ENCODE peak calls at places on chromosome 17, in ten cellular contexts. B is tibial artery; A is prostate gland; S is CD8-positive, alpha-beta T cell; C is tibial nerve; J is activated CD8-positive, alpha-beta T cell treated with anti-CD3 and anti-CD28 coated beads for 36 hours; P is stomach; O is BE2C; I is HFF-Myc; T is psoas muscle. M is an unnamed sample.

GRCh38 chr17:79515646-79516604 is 94.9 kb downstream of the RBFOX3 start:
- DNase-seq in J (no peak), O (no peak), I (no peak), P (no peak), T (no peak), B (no peak), S (no peak), C (no peak), A (no peak), M (no peak)

GRCh38 chr17:42067371-42068180 is 17.2 kb upstream of the C17orf113 start:
- DNase-seq in T (peak; percentile 65), S (peak; percentile 80), A (peak; percentile 61), P (peak; percentile 74), C (peak; percentile 66), B (peak; percentile 64), J (peak; percentile 84), I (no peak), O (peak; percentile 82), M (peak; percentile 79)

GRCh38 chr17:83136931-83137330 is 57.5 kb downstream of the METRNL start:
- DNase-seq in C (no peak), J (no peak), T (no peak), O (no peak), A (no peak), S (no peak), P (no peak), I (no peak), B (no peak), M (no peak)

GRCh38 chr17:14813649-14814048 is 451.5 kb downstream of the PMP22 start:
- DNase-seq in O (peak; percentile 20), A (no peak), I (no peak), J (peak; percentile 36), S (no peak), T (no peak), B (no peak), C (no peak), P (no peak), M (no peak)

GRCh38 chr17:80529104-80529903 is 15.3 kb upstream of the RPTOR start:
- DNase-seq in B (no peak), C (no peak), O (no peak), S (no peak), I (no peak), A (no peak), P (no peak), T (peak; percentile 45), J (no peak), M (no peak)

GRCh38 chr17:31535581-31535981 is 144.1 kb downstream of the RAB11FIP4 start:
- DNase-seq in T (no peak), I (no peak), C (no peak), O (no peak), J (peak; percentile 82), A (no peak), B (no peak), S (no peak), P (no peak), M (peak; percentile 89)

GRCh38 chr17:61583242-61583641 is 7.8 kb downstream of the NACA2 start:
- DNase-seq in I (peak; percentile 76), T (no peak), O (peak; percentile 32), C (no peak), S (no peak), J (no peak), A (no peak), B (no peak), P (no peak), M (peak; percentile 45)

GRCh38 chr17:72370819-72371218 is 250.0 kb downstream of the SOX9 start:
- DNase-seq in C (no peak), T (no peak), B (no peak), J (no peak), S (no peak), O (no peak), P (no peak), I (no peak), A (no peak), M (no peak)

GRCh38 chr17:42116705-42117396 is 4.3 kb downstream of the KAT2A start:
- DNase-seq in P (peak; percentile 91), T (peak; percentile 81), S (peak; percentile 87), B (peak; percentile 90), J (peak; percentile 93), O (peak; percentile 84), C (peak; percentile 85), I (peak; percentile 45), A (peak; percentile 86), M (peak; percentile 87)

GRCh38 chr17:69597898-69598692 is 183.6 kb downstream of the MAP2K6 start:
- DNase-seq in J (no peak), T (no peak), A (no peak), I (no peak), S (no peak), C (no peak), P (no peak), O (no peak), B (no peak), M (no peak)

DNA sequence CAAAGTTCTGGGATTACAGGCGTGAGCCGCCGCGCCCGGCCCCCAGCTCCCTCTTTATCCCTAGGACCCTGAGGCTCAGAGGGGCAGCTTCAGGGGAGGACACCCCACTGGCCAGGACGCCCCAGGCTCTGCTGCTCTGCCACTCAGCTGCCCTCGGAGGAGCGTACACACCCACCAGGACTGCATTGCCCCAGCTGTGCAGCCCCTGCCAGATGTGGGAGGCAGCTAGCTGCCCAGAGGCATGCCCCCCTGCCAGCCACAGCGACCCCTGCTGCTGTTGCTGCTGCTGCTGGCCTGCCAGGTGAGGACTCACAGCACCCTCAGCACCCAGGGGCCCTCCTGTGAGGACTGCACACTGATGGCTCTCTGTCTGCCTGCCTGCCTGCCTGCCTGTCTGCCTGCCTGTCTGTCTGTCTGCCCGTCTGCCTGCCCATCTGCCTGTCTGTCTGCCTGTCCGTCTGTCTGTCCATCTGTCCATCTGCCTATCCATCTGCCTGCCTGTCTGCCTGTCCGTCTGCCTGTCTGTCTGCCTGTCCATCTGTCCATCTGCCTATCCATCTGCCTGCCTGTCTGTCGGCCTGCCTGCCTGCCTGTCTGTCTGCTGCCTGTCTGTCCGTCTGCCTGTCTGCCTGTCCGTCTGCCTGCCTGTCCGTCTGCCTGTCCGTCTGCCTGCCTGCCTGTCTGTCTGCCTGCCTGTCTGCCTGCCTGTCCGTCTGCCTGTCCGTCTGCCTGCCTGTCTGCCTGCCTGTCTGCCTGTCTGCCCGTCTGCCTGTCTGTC is 5.0 kb downstream of the GCGR start:
- DNase-seq in B (no peak), S (no peak), P (no peak), A (no peak), J (peak; percentile 41), C (no peak), I (no peak), O (no peak), T (no peak), M (no peak)
- TF ChIP-seq CTCF in B (no peak), S (no peak), P (no peak), A (no peak), J (no peak), C (no peak), I (no peak), O (no peak), T (no peak), M (peak; percentile 34)

DNA sequence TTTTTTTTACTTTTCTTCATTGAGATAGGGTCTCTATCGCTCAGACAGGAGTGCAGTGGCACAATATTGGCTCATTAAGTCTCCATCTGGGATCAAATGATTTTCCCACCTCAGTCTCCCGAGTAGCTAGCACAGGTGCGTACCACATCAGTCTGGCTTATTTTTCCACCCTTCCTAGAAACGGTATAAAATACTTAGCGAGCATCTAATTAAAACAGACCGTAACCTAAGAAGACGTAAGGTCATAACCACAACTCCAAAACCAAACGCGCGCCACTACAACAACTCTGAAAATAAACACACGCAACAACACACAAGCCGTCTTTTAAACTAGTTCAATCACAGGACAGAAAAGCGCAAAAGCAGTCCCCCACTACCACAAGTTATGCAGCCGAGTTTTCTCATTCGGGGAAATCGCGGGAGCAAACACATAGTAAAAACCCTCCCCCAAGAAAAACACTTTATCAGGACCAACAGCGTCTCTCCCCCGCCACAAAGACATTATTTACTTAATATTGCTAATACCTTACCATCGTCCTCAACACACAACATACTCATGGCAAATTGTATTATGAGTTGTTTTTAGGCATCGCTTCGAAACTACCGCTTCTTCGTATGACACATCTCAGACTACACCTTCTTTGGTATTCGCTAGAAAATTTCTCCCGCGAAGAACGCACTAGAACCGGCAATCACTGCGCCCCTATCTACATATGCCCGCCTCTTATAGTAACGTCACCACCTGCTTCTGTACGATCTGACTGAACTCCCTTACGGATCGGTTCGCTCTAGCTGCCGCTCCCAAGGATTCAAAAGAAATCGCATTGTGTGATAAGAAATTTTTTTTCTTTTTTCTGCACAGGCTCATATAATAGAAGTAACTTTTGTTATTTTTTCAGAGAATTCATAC is 32.8 kb downstream of the TEX14 start:
- DNase-seq in J (peak; percentile 93), T (peak; percentile 38), S (peak; percentile 81), A (peak; percentile 70), C (peak; percentile 59), O (peak; percentile 84), P (peak; percentile 75), B (peak; percentile 54), I (peak; percentile 95), M (peak; percentile 87)
- TF ChIP-seq CTCF in J (no peak), T (no peak), S (no peak), A (peak; percentile 62), C (peak; percentile 57), O (no peak), P (no peak), B (no peak), I (no peak), M (no peak)

DNA sequence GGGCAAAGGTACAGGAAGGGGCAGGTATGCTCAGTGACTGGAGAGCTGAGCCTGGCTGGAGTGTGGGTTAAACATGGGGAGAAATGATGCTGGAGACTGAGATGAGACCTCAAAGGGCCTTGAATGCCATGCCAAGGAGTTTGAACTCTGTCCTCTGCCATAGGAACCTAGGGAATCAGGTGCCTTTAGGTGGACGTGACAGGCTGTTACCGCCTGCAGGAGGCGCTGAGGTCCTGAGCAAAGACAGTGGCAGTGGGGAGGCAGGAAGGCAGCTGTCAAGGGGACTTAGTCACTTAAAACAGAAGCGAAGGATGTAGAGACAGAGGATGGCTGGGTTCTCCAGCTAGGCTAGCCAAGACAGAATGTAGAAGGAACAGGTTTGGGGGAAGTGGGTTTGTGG is 9.1 kb downstream of the PSMB3 start:
- DNase-seq in O (peak; percentile 68), J (peak; percentile 69), S (no peak), I (no peak), T (no peak), B (no peak), A (no peak), P (no peak), C (no peak), M (no peak)
- TF ChIP-seq CTCF in O (peak; percentile 68), J (no peak), S (no peak), I (peak; percentile 57), T (no peak), B (no peak), A (no peak), P (no peak), C (no peak), M (peak; percentile 46)

DNA sequence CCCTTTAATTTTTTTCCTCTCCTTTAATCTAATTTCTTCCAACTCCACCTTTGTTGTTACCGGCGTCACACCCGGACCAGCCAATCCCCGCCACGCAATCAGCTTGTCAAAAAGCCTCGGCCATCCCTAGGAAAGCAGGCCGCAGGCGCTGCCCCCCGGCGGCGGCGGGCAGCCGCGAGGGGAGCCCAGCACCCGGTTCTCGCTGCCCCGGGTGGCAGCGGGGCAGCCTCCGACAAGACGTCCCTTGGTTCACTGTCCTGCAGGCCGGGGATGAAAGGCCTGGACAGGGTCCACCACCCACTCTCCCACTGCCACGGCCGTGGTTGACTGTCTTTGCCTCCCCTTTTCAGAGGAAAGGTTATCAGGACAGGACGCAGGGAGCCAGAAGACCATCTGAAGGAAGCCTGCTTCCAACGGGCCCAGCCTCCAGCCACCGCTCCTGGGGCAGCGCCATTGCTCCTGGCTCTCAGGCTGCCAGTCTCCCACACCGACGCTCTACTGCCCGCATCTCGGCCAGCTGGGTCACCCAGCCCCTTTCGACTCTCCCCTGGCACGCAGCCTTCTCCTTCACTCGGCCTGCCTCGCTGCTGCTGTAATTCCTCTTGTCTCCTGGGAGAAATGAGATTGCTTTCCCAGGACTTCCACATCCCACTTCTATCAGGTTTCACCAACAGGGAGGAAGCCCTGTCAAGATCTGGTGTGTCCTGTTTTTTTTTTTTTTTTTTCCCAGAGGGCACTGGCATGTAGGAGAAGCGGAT is 2.8 kb upstream of the UBTF start:
- DNase-seq in I (no peak), S (no peak), B (peak; percentile 87), T (peak; percentile 79), C (peak; percentile 67), A (peak; percentile 74), J (peak; percentile 76), O (peak; percentile 85), P (peak; percentile 76), M (peak; percentile 80)
- TF ChIP-seq CTCF in I (peak; percentile 26), S (no peak), B (peak; percentile 14), T (peak; percentile 8), C (peak; percentile 52), A (peak; percentile 21), J (no peak), O (peak; percentile 29), P (no peak), M (peak; percentile 19)

M was measured in GM13976.